ENCODE peak calls at places on chromosome 4, in five cellular contexts. L is GM12878, I is suprapubic skin, K is HepG2, W is SK-N-SH. O is an unnamed sample.

GRCh38 chr4:10701702-10702460 is 17.3 kb upstream of the CLNK start:
- DNase-seq in K (no peak), I (no peak), W (no peak), L (no peak), O (no peak)

GRCh38 chr4:23614284-23614892 is 275.5 kb downstream of the PPARGC1A start:
- DNase-seq in L (no peak), W (peak), I (no peak), K (peak), O (no peak)

GRCh38 chr4:182306792-182307507 is 63.7 kb downstream of the TENM3 start:
- DNase-seq in L (no peak), W (no peak), K (no peak), I (no peak), O (no peak)

GRCh38 chr4:155967098-155967497 is 13.4 kb upstream of the CTSO start:
- DNase-seq in I (no peak), K (no peak), W (no peak), L (no peak), O (no peak)

GRCh38 chr4:70802923-70803605 is 36.6 kb downstream of the GRSF1 start:
- DNase-seq in K (no peak), W (no peak), I (no peak), L (no peak), O (no peak)

GRCh38 chr4:165101641-165102040 is 11.0 kb downstream of the TMEM192 start:
- DNase-seq in I (no peak), K (no peak), L (no peak), W (no peak), O (no peak)

GRCh38 chr4:20137176-20137575 is 114.5 kb upstream of the SLIT2 start:
- DNase-seq in W (no peak), I (no peak), K (no peak), L (no peak), O (no peak)

GRCh38 chr4:6225469-6225868 is 25.1 kb upstream of the JAKMIP1 start:
- DNase-seq in L (no peak), I (no peak), K (no peak), W (no peak), O (peak)

GRCh38 chr4:141248029-141248428 is 27.3 kb downstream of the ZNF330 start:
- DNase-seq in I (no peak), W (no peak), K (no peak), L (no peak), O (no peak)

DNA sequence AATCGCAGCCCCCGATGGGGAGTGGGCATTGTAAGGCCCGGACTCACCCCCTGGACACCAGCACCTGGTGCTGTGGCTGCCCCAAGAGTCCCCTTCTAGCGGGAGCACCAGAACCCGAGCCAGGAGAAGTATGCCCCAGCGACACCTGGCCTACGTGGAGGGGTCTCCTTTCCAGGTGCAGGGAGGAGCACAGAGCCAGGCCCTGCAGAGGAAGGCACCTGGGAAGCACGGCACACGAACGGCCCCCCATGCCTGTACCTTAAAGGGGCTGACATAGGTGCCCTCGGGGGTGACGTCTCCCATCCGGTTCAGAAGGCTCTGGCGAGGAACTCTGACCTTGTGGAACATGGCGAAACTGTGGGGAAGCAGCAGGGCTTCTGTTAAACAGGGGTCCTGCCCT is 41.2 kb downstream of the ACOX3 start:
- DNase-seq in K (no peak), L (no peak), I (no peak), W (no peak), O (no peak)
- H3K4me3 ChIP-seq in K (no peak), L (no peak), I (no peak), W (no peak), O (no peak)

DNA sequence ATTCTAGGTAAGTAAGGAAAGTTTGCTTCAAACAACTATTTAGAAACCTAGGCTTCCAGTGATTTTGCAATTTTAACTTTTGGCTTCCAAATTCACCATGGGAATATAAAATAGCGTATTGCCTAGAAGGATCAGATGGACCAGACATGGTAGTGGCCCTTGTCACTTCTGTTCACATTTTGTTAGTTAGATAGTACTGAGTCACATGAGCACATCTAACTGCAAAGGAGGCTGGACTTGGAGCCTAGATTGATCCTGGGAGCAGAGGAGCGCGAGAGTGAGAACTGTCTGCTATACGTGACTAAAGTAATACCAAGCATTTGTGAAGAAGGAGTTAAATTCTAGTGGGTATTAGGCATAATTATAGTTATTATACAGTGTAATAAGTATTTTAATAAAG is 102.4 kb downstream of the ARHGAP24 start:
- DNase-seq in L (no peak), K (no peak), W (no peak), I (no peak), O (no peak)
- TF ChIP-seq EP300 in L (no peak), K (no peak), W (no peak), I (no peak), O (no peak)

GRCh38 chr4:40923326-40924095 is 173.8 kb downstream of the NSUN7 start:
- DNase-seq in L (no peak), K (no peak), W (no peak), I (no peak), O (no peak)
- TF ChIP-seq POLR2AphosphoS5 in L (no peak), K (no peak), W (no peak), I (no peak), O (no peak)

DNA sequence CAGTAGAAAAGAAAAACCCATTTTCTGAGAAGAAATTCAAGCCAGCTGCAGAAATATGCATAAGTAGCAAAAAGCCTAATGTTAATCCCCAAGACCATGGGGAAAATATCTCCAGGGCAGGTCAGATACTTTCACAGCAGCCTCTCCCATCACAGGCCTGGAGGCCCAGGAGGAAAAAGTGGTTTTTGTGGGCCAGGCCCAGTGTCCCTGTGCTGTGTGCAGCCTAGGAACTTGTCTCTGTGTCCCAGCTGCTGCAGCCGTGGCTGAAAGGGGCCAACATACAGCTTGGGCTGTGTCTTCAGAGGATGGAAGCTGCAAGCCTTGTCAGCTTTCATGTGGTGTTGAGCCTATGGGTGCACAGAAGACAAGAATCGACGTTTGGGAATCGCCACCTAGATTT is 581.0 kb downstream of the C4orf33 start:
- DNase-seq in L (no peak), I (no peak), K (no peak), W (no peak), O (no peak)
- H3K4me3 ChIP-seq in L (no peak), I (no peak), K (no peak), W (no peak), O (no peak)

DNA sequence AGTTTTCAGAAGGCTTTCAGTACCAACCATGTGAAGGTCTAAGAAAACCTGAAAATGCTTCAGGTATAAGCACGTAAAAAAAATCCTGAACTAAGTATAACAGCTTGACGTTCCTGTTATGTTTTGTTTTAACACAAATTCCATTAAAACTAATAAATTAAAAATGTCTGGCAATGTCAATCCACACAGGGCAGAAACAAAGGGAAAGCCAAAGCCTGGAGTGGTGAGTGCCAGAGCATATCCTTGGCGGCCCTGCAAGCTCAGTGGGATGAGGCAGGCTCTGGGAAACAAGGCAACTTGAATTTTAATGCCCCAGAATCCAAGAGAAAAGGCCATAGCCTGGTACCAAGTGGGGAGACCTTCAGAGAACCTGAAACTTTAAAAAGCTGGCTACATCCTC is 78.2 kb downstream of the EPHA5 start:
- DNase-seq in I (no peak), W (no peak), K (no peak), L (no peak), O (no peak)
- TF ChIP-seq EP300 in I (no peak), W (no peak), K (no peak), L (no peak), O (no peak)

GRCh38 chr4:18020145-18020670 is 1.3 kb downstream of the LCORL start:
- DNase-seq in L (no peak), I (peak), W (no peak), K (no peak), O (no peak)

GRCh38 chr4:18022572-18023039 is 1.1 kb upstream of the LCORL start:
- DNase-seq in I (no peak), L (no peak), K (no peak), W (peak), O (no peak)

GRCh38 chr4:18021470-18021719 is 160 bp downstream of the LCORL start:
- DNase-seq in L (no peak), K (no peak), W (peak), I (no peak), O (no peak)

GRCh38 chr4:18020671-18021469 is 685 bp downstream of the LCORL start:
- DNase-seq in K (peak), W (peak), L (peak), I (peak), O (peak)

GRCh38 chr4:18021720-18022571 is at the start of gene LCORL:
- DNase-seq in L (peak), K (peak), I (peak), W (peak), O (peak)
- TF ChIP-seq POLR2AphosphoS5 in L (no peak), K (peak), I (no peak), W (peak), O (peak)

GRCh38 chr4:47533689-47534347 is 48.7 kb downstream of the ATP10D start:
- DNase-seq in W (no peak), I (no peak), K (no peak), L (no peak), O (no peak)

GRCh38 chr4:47532658-47533057 is 47.6 kb downstream of the ATP10D start:
- DNase-seq in L (no peak), K (no peak), I (no peak), W (no peak), O (no peak)

GRCh38 chr4:47530801-47531200 is 45.7 kb downstream of the ATP10D start:
- DNase-seq in K (no peak), I (no peak), L (no peak), W (no peak), O (no peak)

GRCh38 chr4:47531954-47532321 is 46.9 kb downstream of the ATP10D start:
- DNase-seq in I (no peak), W (no peak), L (no peak), K (no peak), O (no peak)

GRCh38 chr4:47531241-47531953 is 46.3 kb downstream of the ATP10D start:
- DNase-seq in W (no peak), K (peak), I (no peak), L (peak), O (no peak)
- H3K4me3 ChIP-seq in W (no peak), K (no peak), I (no peak), L (no peak), O (no peak)

GRCh38 chr4:185201983-185202962 is 1.5 kb downstream of the CFAP97 start:
- DNase-seq in W (peak), K (peak), I (no peak), L (no peak), O (no peak)
- TF ChIP-seq EP300 in W (no peak), K (peak), I (no peak), L (no peak), O (no peak)

DNA sequence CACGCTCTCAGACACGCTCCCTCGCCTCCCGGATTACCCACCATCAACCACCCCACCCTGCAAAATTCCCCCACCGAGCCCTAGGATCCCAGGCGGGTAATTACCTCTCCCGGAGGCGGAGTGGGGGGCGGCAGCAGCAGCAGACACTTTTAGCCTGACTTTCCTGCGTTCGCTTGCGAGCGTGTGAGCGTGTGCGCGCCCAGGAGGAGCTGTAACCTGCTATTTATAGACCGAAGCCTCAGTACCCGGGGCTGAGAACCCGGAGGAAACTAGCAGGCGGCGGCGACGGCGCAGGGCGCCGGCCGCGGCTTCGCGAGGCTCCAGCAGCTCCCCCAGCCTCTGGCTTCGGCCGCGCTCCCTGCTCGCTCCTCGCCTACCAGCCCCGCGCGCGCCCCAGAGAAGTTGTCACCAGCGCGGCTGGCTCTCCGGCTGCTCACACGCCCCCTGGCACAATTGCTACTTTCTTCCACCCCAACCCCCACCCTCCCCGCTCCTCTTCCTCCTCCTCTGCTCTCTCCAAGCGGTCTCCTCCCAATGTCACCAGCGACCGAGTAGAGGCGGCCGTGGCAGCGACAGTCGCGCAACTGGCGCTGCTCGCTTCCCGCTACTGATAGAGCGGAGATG is at the start of gene INPP4B:
- DNase-seq in L (no peak), W (peak), I (no peak), K (no peak), O (peak)
- TF ChIP-seq POLR2AphosphoS5 in L (no peak), W (no peak), I (no peak), K (no peak), O (peak)

GRCh38 chr4:85116008-85116407 is 149.5 kb upstream of the WDFY3 start:
- DNase-seq in W (no peak), I (no peak), L (no peak), K (no peak), O (no peak)

GRCh38 chr4:85113706-85114105 is 147.2 kb upstream of the WDFY3 start:
- DNase-seq in I (no peak), K (no peak), L (no peak), W (no peak), O (no peak)

DNA sequence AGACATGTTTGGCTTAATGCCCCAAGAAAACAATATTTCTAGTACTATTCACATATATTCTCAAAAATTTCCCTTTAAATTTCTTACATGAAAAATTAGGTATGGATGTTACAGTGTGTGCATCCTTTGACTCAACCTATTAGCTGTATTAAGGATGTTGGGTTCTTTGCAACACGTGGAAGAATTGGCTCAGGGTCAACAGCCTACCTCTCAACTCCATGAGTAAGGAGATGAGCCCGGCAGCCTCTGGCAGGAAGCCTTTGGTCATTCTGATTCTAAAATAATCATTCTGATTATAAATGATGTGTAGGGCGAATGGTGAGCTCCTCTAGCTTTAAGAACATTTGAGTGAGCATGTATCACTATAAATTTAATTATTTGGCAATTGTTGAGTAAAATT is 148.0 kb upstream of the WDFY3 start:
- DNase-seq in I (no peak), L (no peak), K (no peak), W (no peak), O (no peak)
- H3K4me3 ChIP-seq in I (no peak), L (no peak), K (no peak), W (no peak), O (no peak)